ENCODE peak calls at places on chromosomes 12 and 14, in nine cellular contexts. One of them, this sample, is unnamed.
A peak's percentile ranks its signal among the peaks of the same experiment; 100 is the strongest.

GRCh38 chr14:74682169-74682952 is 30.5 kb downstream of the AREL1 start:
- DNase-seq in RWPE1: no peak
- DNase-seq in GDM1: no peak
- DNase-seq in T-cell: no peak
- DNase-seq in CD8-positive, alpha-beta T cell: no peak
- DNase-seq in CD4-positive, CD25-positive, alpha-beta regulatory T cell: no peak
- DNase-seq in tibial artery: no peak
- DNase-seq in adipocyte: no peak
- DNase-seq in dorsolateral prefrontal cortex: no peak
- DNase-seq in this sample: no peak

GRCh38 chr12:25730489-25731349 is 177.6 kb upstream of the LMNTD1 start:
- DNase-seq in T-cell: no peak
- DNase-seq in CD4-positive, CD25-positive, alpha-beta regulatory T cell: no peak
- DNase-seq in GDM1: peak; percentile 54
- DNase-seq in tibial artery: no peak
- DNase-seq in RWPE1: no peak
- DNase-seq in dorsolateral prefrontal cortex: no peak
- DNase-seq in CD8-positive, alpha-beta T cell: no peak
- DNase-seq in adipocyte: no peak
- DNase-seq in this sample: no peak

GRCh38 chr12:14284189-14284722 is 81.2 kb upstream of the ATF7IP start:
- DNase-seq in T-cell: no peak
- DNase-seq in dorsolateral prefrontal cortex: no peak
- DNase-seq in CD8-positive, alpha-beta T cell: no peak
- DNase-seq in GDM1: no peak
- DNase-seq in CD4-positive, CD25-positive, alpha-beta regulatory T cell: no peak
- DNase-seq in RWPE1: no peak
- DNase-seq in adipocyte: no peak
- DNase-seq in tibial artery: no peak
- DNase-seq in this sample: no peak

GRCh38 chr12:94795520-94795919 is 145.2 kb upstream of the TMCC3 start:
- DNase-seq in adipocyte: peak; percentile 77
- DNase-seq in T-cell: no peak
- DNase-seq in tibial artery: no peak
- DNase-seq in CD4-positive, CD25-positive, alpha-beta regulatory T cell: no peak
- DNase-seq in dorsolateral prefrontal cortex: no peak
- DNase-seq in RWPE1: peak; percentile 58
- DNase-seq in CD8-positive, alpha-beta T cell: no peak
- DNase-seq in GDM1: no peak
- DNase-seq in this sample: no peak

GRCh38 chr12:122420471-122421262 is 1.8 kb downstream of the CLIP1 start:
- DNase-seq in adipocyte: no peak
- DNase-seq in dorsolateral prefrontal cortex: no peak
- DNase-seq in CD8-positive, alpha-beta T cell: no peak
- DNase-seq in tibial artery: no peak
- DNase-seq in RWPE1: no peak
- DNase-seq in GDM1: no peak
- DNase-seq in T-cell: no peak
- DNase-seq in CD4-positive, CD25-positive, alpha-beta regulatory T cell: no peak
- DNase-seq in this sample: no peak

GRCh38 chr12:132327351-132328171 is 1.8 kb downstream of the GALNT9 start:
- DNase-seq in CD8-positive, alpha-beta T cell: peak; percentile 23
- DNase-seq in GDM1: peak; percentile 66
- DNase-seq in RWPE1: peak; percentile 73
- DNase-seq in adipocyte: peak; percentile 74
- DNase-seq in tibial artery: no peak
- DNase-seq in T-cell: no peak
- DNase-seq in CD4-positive, CD25-positive, alpha-beta regulatory T cell: no peak
- DNase-seq in dorsolateral prefrontal cortex: peak; percentile 86
- DNase-seq in this sample: no peak

GRCh38 chr12:70240677-70241076 is 2.6 kb upstream of the CNOT2 start:
- DNase-seq in tibial artery: no peak
- DNase-seq in T-cell: no peak
- DNase-seq in RWPE1: no peak
- DNase-seq in adipocyte: no peak
- DNase-seq in GDM1: no peak
- DNase-seq in CD8-positive, alpha-beta T cell: no peak
- DNase-seq in dorsolateral prefrontal cortex: no peak
- DNase-seq in CD4-positive, CD25-positive, alpha-beta regulatory T cell: no peak
- DNase-seq in this sample: no peak

GRCh38 chr14:20750194-20750593 is 4.5 kb downstream of the EDDM3A start:
- DNase-seq in tibial artery: no peak
- DNase-seq in GDM1: no peak
- DNase-seq in CD8-positive, alpha-beta T cell: no peak
- DNase-seq in dorsolateral prefrontal cortex: no peak
- DNase-seq in RWPE1: no peak
- DNase-seq in CD4-positive, CD25-positive, alpha-beta regulatory T cell: no peak
- DNase-seq in T-cell: no peak
- DNase-seq in adipocyte: no peak
- DNase-seq in this sample: no peak

GRCh38 chr14:69170848-69171247 is 17.9 kb upstream of the DCAF5 start:
- DNase-seq in RWPE1: no peak
- DNase-seq in CD4-positive, CD25-positive, alpha-beta regulatory T cell: no peak
- DNase-seq in T-cell: no peak
- DNase-seq in tibial artery: no peak
- DNase-seq in dorsolateral prefrontal cortex: no peak
- DNase-seq in adipocyte: peak; percentile 25
- DNase-seq in CD8-positive, alpha-beta T cell: no peak
- DNase-seq in GDM1: no peak
- DNase-seq in this sample: no peak

GRCh38 chr14:65252471-65253255 is 150.3 kb upstream of the MAX start:
- DNase-seq in GDM1: no peak
- DNase-seq in RWPE1: no peak
- DNase-seq in adipocyte: no peak
- DNase-seq in CD4-positive, CD25-positive, alpha-beta regulatory T cell: no peak
- DNase-seq in T-cell: no peak
- DNase-seq in dorsolateral prefrontal cortex: no peak
- DNase-seq in tibial artery: no peak
- DNase-seq in CD8-positive, alpha-beta T cell: no peak
- DNase-seq in this sample: no peak

GRCh38 chr14:71327691-71328090 is 420.4 kb downstream of the PCNX1 start:
- DNase-seq in dorsolateral prefrontal cortex: no peak
- DNase-seq in GDM1: no peak
- DNase-seq in T-cell: no peak
- DNase-seq in CD8-positive, alpha-beta T cell: no peak
- DNase-seq in tibial artery: no peak
- DNase-seq in RWPE1: no peak
- DNase-seq in CD4-positive, CD25-positive, alpha-beta regulatory T cell: no peak
- DNase-seq in adipocyte: peak; percentile 40
- DNase-seq in this sample: no peak

GRCh38 chr12:100720016-100720654 is 74.4 kb upstream of the ANO4 start:
- DNase-seq in tibial artery: no peak
- DNase-seq in GDM1: no peak
- DNase-seq in CD8-positive, alpha-beta T cell: no peak
- DNase-seq in RWPE1: no peak
- DNase-seq in adipocyte: no peak
- DNase-seq in dorsolateral prefrontal cortex: no peak
- DNase-seq in T-cell: no peak
- DNase-seq in CD4-positive, CD25-positive, alpha-beta regulatory T cell: no peak
- DNase-seq in this sample: no peak

GRCh38 chr12:108650083-108650482 is 16.4 kb upstream of the SELPLG start:
- DNase-seq in RWPE1: no peak
- DNase-seq in T-cell: no peak
- DNase-seq in adipocyte: no peak
- DNase-seq in CD4-positive, CD25-positive, alpha-beta regulatory T cell: no peak
- DNase-seq in dorsolateral prefrontal cortex: no peak
- DNase-seq in GDM1: no peak
- DNase-seq in tibial artery: no peak
- DNase-seq in CD8-positive, alpha-beta T cell: no peak
- DNase-seq in this sample: no peak

GRCh38 chr12:48882325-48882687 is 16.6 kb upstream of the RND1 start:
- DNase-seq in GDM1: no peak
- DNase-seq in adipocyte: peak; percentile 46
- DNase-seq in RWPE1: no peak
- DNase-seq in dorsolateral prefrontal cortex: no peak
- DNase-seq in CD4-positive, CD25-positive, alpha-beta regulatory T cell: no peak
- DNase-seq in tibial artery: no peak
- DNase-seq in T-cell: no peak
- DNase-seq in CD8-positive, alpha-beta T cell: no peak
- DNase-seq in this sample: no peak

GRCh38 chr12:26954027-26954426 is 15.8 kb downstream of the FGFR1OP2 start:
- DNase-seq in CD8-positive, alpha-beta T cell: no peak
- DNase-seq in T-cell: no peak
- DNase-seq in GDM1: no peak
- DNase-seq in adipocyte: no peak
- DNase-seq in dorsolateral prefrontal cortex: no peak
- DNase-seq in CD4-positive, CD25-positive, alpha-beta regulatory T cell: no peak
- DNase-seq in RWPE1: no peak
- DNase-seq in tibial artery: no peak
- DNase-seq in this sample: no peak

GRCh38 chr14:103014466-103015319 is 42.7 kb downstream of the CDC42BPB start:
- DNase-seq in CD4-positive, CD25-positive, alpha-beta regulatory T cell: no peak
- DNase-seq in dorsolateral prefrontal cortex: no peak
- DNase-seq in RWPE1: peak; percentile 20
- DNase-seq in adipocyte: no peak
- DNase-seq in tibial artery: no peak
- DNase-seq in GDM1: peak; percentile 47
- DNase-seq in CD8-positive, alpha-beta T cell: no peak
- DNase-seq in T-cell: no peak
- DNase-seq in this sample: no peak

GRCh38 chr12:106074706-106075392 is 63.9 kb downstream of the NUAK1 start:
- DNase-seq in CD4-positive, CD25-positive, alpha-beta regulatory T cell: no peak
- DNase-seq in T-cell: no peak
- DNase-seq in GDM1: no peak
- DNase-seq in RWPE1: no peak
- DNase-seq in adipocyte: peak; percentile 65
- DNase-seq in CD8-positive, alpha-beta T cell: no peak
- DNase-seq in dorsolateral prefrontal cortex: no peak
- DNase-seq in tibial artery: no peak
- DNase-seq in this sample: peak; percentile 61

GRCh38 chr14:43898709-43899108 is 608.4 kb downstream of the FSCB start:
- DNase-seq in T-cell: no peak
- DNase-seq in GDM1: no peak
- DNase-seq in CD4-positive, CD25-positive, alpha-beta regulatory T cell: no peak
- DNase-seq in adipocyte: no peak
- DNase-seq in RWPE1: no peak
- DNase-seq in CD8-positive, alpha-beta T cell: no peak
- DNase-seq in dorsolateral prefrontal cortex: no peak
- DNase-seq in tibial artery: no peak
- DNase-seq in this sample: no peak

GRCh38 chr14:61321385-61322010 is at the start of gene PRKCH:
- DNase-seq in adipocyte: peak; percentile 59
- DNase-seq in T-cell: peak; percentile 86
- DNase-seq in RWPE1: peak; percentile 67
- DNase-seq in dorsolateral prefrontal cortex: no peak
- DNase-seq in CD4-positive, CD25-positive, alpha-beta regulatory T cell: peak; percentile 83
- DNase-seq in CD8-positive, alpha-beta T cell: peak; percentile 84
- DNase-seq in GDM1: peak; percentile 50
- DNase-seq in tibial artery: peak; percentile 85
- DNase-seq in this sample: peak; percentile 90

This sample was measured in ureter.